ENCODE peak calls at places on chromosome 20, in eight cellular contexts. P, Z, I, V, A, S, B and K are unnamed samples.

GRCh38 chr20:29497261-29497671 is 1760.2 kb upstream of the DEFB115 start:
- DNase-seq in P (peak; percentile 89), Z (no peak), I (no peak), V (no peak), A (peak; percentile 3), S (no peak), B (peak; percentile 91), K (no peak)

GRCh38 chr20:59207742-59208357 is 44.2 kb downstream of the ZNF831 start:
- DNase-seq in P (no peak), Z (no peak), I (no peak), V (peak; percentile 88), A (peak; percentile 18), S (peak; percentile 71), B (peak; percentile 78), K (peak; percentile 30)

GRCh38 chr20:25470045-25470444 is 62.6 kb downstream of the GINS1 start:
- DNase-seq in P (no peak), Z (peak; percentile 37), I (no peak), V (peak; percentile 68), A (peak; percentile 51), S (peak; percentile 54), B (peak; percentile 67), K (peak; percentile 16)

GRCh38 chr20:33871362-33871761 is 60.2 kb downstream of the CHMP4B start:
- DNase-seq in P (peak; percentile 67), Z (no peak), I (no peak), V (no peak), A (no peak), S (no peak), B (no peak), K (no peak)

GRCh38 chr20:50295762-50296449 is 105.3 kb downstream of the CEBPB start:
- DNase-seq in P (no peak), Z (no peak), I (no peak), V (no peak), A (no peak), S (no peak), B (no peak), K (no peak)

GRCh38 chr20:33408716-33409654 is 7.7 kb upstream of the CDK5RAP1 start:
- DNase-seq in P (no peak), Z (no peak), I (no peak), V (no peak), A (no peak), S (no peak), B (peak; percentile 47), K (no peak)

GRCh38 chr20:60453847-60454246 is 495.6 kb downstream of the CDH26 start:
- DNase-seq in P (no peak), Z (no peak), I (no peak), V (peak; percentile 48), A (no peak), S (peak; percentile 34), B (no peak), K (no peak)

GRCh38 chr20:46139908-46140482 is 21.9 kb downstream of the CD40 start:
- DNase-seq in P (no peak), Z (peak; percentile 9), I (no peak), V (peak; percentile 41), A (peak; percentile 81), S (no peak), B (no peak), K (no peak)

GRCh38 chr20:39195495-39196129 is 233.5 kb downstream of the DHX35 start:
- DNase-seq in P (no peak), Z (no peak), I (no peak), V (peak; percentile 47), A (no peak), S (peak; percentile 43), B (no peak), K (no peak)

GRCh38 chr20:11849270-11849920 is 68.3 kb upstream of the BTBD3 start:
- DNase-seq in P (no peak), Z (no peak), I (no peak), V (no peak), A (peak; percentile 29), S (peak; percentile 20), B (no peak), K (no peak)

GRCh38 chr20:3670511-3670910 is 7.3 kb upstream of the GFRA4 start:
- DNase-seq in P (no peak), Z (no peak), I (no peak), V (peak; percentile 33), A (no peak), S (peak; percentile 76), B (no peak), K (no peak)

GRCh38 chr20:2558581-2559301 is 22.4 kb downstream of the TMC2 start:
- DNase-seq in P (no peak), Z (no peak), I (no peak), V (peak; percentile 29), A (no peak), S (no peak), B (no peak), K (no peak)

GRCh38 chr20:20404546-20405092 is 36.7 kb downstream of the INSM1 start:
- DNase-seq in P (no peak), Z (no peak), I (no peak), V (no peak), A (no peak), S (no peak), B (no peak), K (no peak)

GRCh38 chr20:5657190-5657872 is 92.9 kb upstream of the SHLD1 start:
- DNase-seq in P (peak; percentile 70), Z (no peak), I (peak; percentile 76), V (no peak), A (peak; percentile 99), S (peak; percentile 12), B (no peak), K (no peak)

GRCh38 chr20:22795897-22796296 is 211.5 kb upstream of the FOXA2 start:
- DNase-seq in P (no peak), Z (peak; percentile 7), I (peak; percentile 96), V (peak; percentile 40), A (peak; percentile 92), S (no peak), B (no peak), K (no peak)

GRCh38 chr20:25750765-25751696 is 54.4 kb upstream of the ZNF337 start:
- DNase-seq in P (no peak), Z (peak; percentile 43), I (no peak), V (peak; percentile 19), A (peak; percentile 26), S (peak; percentile 31), B (peak; percentile 66), K (no peak)

GRCh38 chr20:58038123-58038654 is 190.3 kb downstream of the ANKRD60 start:
- DNase-seq in P (no peak), Z (no peak), I (no peak), V (no peak), A (no peak), S (no peak), B (no peak), K (no peak)

DNA sequence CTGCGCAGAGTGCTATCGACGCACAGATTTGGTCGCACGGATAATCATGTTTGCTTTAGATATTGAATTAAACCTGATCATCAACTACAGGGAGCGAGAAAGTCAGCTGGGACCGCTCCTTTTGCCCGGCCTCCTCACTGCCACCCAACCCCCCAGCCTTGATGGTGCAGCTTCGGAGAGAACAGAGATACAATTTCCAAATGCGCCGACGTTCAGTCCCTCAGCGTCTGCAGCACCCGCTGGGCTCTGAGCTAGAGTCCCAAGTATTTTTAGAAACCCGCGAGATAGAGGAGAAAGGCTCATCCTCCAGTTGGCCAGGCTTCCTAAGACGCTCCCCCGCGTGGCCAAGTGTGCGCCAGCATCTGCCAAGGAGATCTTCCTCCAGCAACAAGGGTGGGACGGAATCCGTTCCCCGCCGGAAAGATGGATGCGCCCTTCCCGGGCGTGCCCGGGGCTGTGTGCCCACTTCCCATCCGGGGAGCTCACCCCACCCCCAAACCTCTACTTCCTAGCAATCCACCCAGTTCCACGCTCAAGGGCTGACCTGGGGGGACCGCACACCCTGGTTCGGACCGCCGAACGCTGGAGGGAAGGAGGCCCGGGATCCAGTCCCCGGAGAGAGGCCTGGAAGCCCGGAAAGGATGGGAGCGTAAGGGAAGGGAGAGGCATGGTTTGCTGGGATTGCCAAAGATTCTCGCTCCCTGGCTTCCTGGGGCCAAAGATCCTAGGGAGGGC is 4.1 kb downstream of the NKX2-2 start:
- DNase-seq in P (no peak), Z (no peak), I (no peak), V (peak; percentile 75), A (no peak), S (no peak), B (no peak), K (no peak)
- TF ChIP-seq CTCF in P (no peak), Z (no peak), I (no peak), V (peak; percentile 29), A (no peak), S (peak; percentile 22), B (no peak), K (no peak)

GRCh38 chr20:49283703-49284625 is 6.1 kb upstream of the ZNFX1 start:
- DNase-seq in P (no peak), Z (no peak), I (no peak), V (no peak), A (no peak), S (no peak), B (peak; percentile 39), K (no peak)
- H3K4me3 ChIP-seq in P (peak overlapping the region; percentile 99), Z (no peak overlapping the region), I (no peak overlapping the region), V (peak overlapping the region; percentile 84), A (no peak overlapping the region), S (no peak overlapping the region), B (peak overlapping the region; percentile 90), K (peak overlapping the region; percentile 87)

GRCh38 chr20:19072988-19073387 is 139.5 kb upstream of the SLC24A3 start:
- DNase-seq in P (no peak), Z (no peak), I (no peak), V (no peak), A (no peak), S (no peak), B (no peak), K (no peak)

GRCh38 chr20:19071442-19071717 is 141.1 kb upstream of the SLC24A3 start:
- DNase-seq in P (no peak), Z (no peak), I (no peak), V (peak; percentile 31), A (no peak), S (no peak), B (peak; percentile 78), K (peak; percentile 38)

GRCh38 chr20:19071902-19072498 is 140.4 kb upstream of the SLC24A3 start:
- DNase-seq in P (no peak), Z (no peak), I (no peak), V (no peak), A (no peak), S (no peak), B (no peak), K (no peak)

GRCh38 chr20:19074828-19075516 is 137.5 kb upstream of the SLC24A3 start:
- DNase-seq in P (no peak), Z (no peak), I (no peak), V (no peak), A (no peak), S (no peak), B (peak; percentile 87), K (peak; percentile 38)

DNA sequence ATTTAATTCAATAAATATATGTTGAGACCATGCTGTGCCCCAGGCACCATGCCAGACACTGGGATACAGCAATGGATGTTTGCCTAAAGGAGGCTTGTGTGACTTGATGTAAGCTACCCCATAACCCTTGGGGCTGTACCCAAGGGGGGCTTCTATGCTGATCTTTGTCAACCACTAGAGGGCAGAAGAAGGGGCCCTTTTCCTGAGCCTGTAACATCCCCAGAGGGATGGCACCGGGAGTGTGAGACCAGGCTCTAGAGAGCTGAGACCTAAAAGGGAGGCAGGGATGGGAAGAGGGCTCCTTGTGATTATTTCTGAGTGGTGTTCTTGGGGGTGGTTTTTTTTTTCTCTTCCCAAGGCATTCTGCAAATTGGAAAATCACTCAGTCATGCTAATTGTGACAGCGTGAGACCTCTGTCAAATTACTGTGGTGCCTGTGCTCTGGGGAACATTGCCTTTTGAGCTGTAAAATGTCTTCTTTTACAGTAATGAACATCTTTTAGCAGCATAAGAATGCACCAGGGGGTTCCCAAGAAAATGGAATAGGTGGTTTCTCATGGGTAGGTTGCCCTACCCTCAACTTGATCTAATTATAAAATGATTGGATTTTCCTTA is 138.8 kb upstream of the SLC24A3 start:
- DNase-seq in P (no peak), Z (no peak), I (no peak), V (peak; percentile 75), A (no peak), S (peak; percentile 34), B (peak; percentile 35), K (no peak)
- TF ChIP-seq CTCF in P (peak; percentile 40), Z (no peak), I (no peak), V (peak; percentile 73), A (peak; percentile 2), S (no peak), B (peak; percentile 43), K (peak; percentile 71)

GRCh38 chr20:63697357-63697867 is 960 bp downstream of the TNFRSF6B start:
- DNase-seq in P (no peak), Z (no peak), I (no peak), V (no peak), A (no peak), S (no peak), B (no peak), K (no peak)
- H3K4me3 ChIP-seq in P (no peak overlapping the region), Z (no peak overlapping the region), I (no peak overlapping the region), V (no peak overlapping the region), A (peak overlapping the region; percentile 39), S (no peak overlapping the region), B (no peak overlapping the region), K (no peak overlapping the region)